ENCODE peak calls at places on chromosomes 16 and 17, in six cellular contexts. B, F, O, U, W and A are unnamed samples.

GRCh38 chr17:19568016-19568350 is 34.3 kb downstream of the SLC47A1 start:
- DNase-seq in W (no peak), B (no peak), O (no peak), U (no peak), F (no peak), A (no peak)

GRCh38 chr17:40306395-40306794 is 2.6 kb upstream of the RARA start:
- DNase-seq in B (no peak), F (no peak), O (no peak), U (no peak), W (no peak), A (no peak)

GRCh38 chr16:28549301-28549899 is 4.3 kb upstream of the SGF29 start:
- DNase-seq in B (no peak), W (peak; percentile 34), O (no peak), U (no peak), F (no peak), A (no peak)

GRCh38 chr17:17853811-17854527 is 17.2 kb upstream of the SREBF1 start:
- DNase-seq in F (no peak), O (no peak), W (no peak), U (no peak), B (no peak), A (no peak)

GRCh38 chr16:2471016-2471652 is at the start of gene NTN3:
- DNase-seq in U (no peak), F (peak; percentile 67), W (no peak), O (no peak), B (no peak), A (no peak)

GRCh38 chr17:82787081-82787848 is 35.4 kb downstream of the TBCD start:
- DNase-seq in W (no peak), O (no peak), F (no peak), B (peak; percentile 90), U (no peak), A (no peak)

GRCh38 chr16:80440691-80441090 is 100.1 kb upstream of the DYNLRB2 start:
- DNase-seq in U (no peak), F (no peak), O (no peak), W (no peak), B (no peak), A (no peak)

GRCh38 chr16:25012525-25012991 is 2.6 kb downstream of the ARHGAP17 start:
- DNase-seq in O (no peak), F (no peak), U (no peak), W (peak; percentile 66), B (no peak), A (no peak)

GRCh38 chr17:35028531-35029262 is 34.8 kb downstream of the RFFL start:
- DNase-seq in F (no peak), W (no peak), U (no peak), B (no peak), O (no peak), A (no peak)

GRCh38 chr17:33049781-33050414 is 58.3 kb downstream of the SPACA3 start:
- DNase-seq in O (peak; percentile 63), B (no peak), F (peak; percentile 74), W (peak; percentile 68), U (no peak), A (no peak)

GRCh38 chr16:1470543-1471251 is 4.1 kb downstream of the CLCN7 start:
- DNase-seq in W (no peak), O (no peak), F (no peak), B (no peak), U (peak; percentile 13), A (peak; percentile 52)

GRCh38 chr17:20896153-20896649 is 146.6 kb downstream of the USP22 start:
- DNase-seq in F (peak; percentile 33), O (peak; percentile 61), W (peak; percentile 19), B (no peak), U (peak; percentile 49), A (peak; percentile 51)

GRCh38 chr16:17416461-17417221 is 54.1 kb downstream of the XYLT1 start:
- DNase-seq in B (no peak), W (peak; percentile 41), F (peak; percentile 56), O (peak; percentile 22), U (no peak), A (peak; percentile 32)

GRCh38 chr16:86044881-86045600 is 146.1 kb downstream of the IRF8 start:
- DNase-seq in W (peak; percentile 45), U (no peak), B (no peak), F (no peak), O (no peak), A (no peak)

DNA sequence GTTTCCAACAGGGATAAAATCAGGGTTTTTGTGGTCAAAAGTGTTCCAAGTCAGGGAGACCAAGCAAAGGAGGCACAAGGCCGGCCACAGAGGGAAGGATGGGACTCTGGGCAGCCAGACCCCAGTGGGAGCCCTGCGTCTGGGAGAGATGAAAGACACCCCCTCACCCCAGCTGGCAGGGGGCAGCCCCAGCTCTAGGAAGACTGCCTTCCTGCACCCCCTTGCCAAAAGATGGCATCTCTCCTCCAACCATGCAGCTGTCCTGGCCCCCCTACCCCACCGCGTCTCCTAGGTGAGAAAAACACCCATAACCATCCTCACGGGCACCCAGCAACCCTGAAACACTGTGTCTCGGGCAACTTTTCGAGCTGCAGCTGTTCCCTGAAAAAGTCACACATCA is 51.3 kb downstream of the CUEDC1 start:
- DNase-seq in B (no peak), O (no peak), U (no peak), W (no peak), F (no peak), A (no peak)
- H3K4me1 ChIP-seq in B (peaks cover 59% of the 10 kb centered on the region), O (peaks cover 64% of the 10 kb centered on the region), U (peaks cover 72% of the 10 kb centered on the region), W (peaks cover 49% of the 10 kb centered on the region), F (no peaks in the 10 kb centered on the region), A (peaks cover 8% of the 10 kb centered on the region)

DNA sequence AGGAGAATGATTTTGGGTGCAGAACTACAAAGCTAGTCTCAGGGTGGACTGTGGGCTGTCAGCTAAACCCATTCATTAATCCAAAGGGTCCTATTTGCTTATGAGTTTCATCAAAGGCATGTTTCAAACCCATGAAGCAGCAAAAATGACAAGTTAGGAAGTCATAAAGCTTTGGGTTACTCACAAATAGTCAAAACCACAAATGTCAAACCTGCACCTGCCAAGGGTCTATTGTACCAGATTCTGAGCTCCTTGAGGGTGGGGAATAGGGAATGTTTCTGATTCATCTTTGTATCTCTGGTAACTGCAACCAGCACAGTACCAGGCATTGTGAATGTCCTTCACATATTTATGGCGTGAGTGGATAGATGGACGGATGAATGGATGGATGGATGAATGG is 317.7 kb downstream of the MAF start:
- DNase-seq in W (no peak), O (no peak), F (no peak), B (no peak), U (no peak), A (no peak)
- H3K4me1 ChIP-seq in W (no peaks in the 10 kb centered on the region), O (peaks cover 6% of the 10 kb centered on the region), F (peaks cover 5% of the 10 kb centered on the region), B (peaks cover 27% of the 10 kb centered on the region), U (peaks cover 28% of the 10 kb centered on the region), A (peaks cover 6% of the 10 kb centered on the region)

DNA sequence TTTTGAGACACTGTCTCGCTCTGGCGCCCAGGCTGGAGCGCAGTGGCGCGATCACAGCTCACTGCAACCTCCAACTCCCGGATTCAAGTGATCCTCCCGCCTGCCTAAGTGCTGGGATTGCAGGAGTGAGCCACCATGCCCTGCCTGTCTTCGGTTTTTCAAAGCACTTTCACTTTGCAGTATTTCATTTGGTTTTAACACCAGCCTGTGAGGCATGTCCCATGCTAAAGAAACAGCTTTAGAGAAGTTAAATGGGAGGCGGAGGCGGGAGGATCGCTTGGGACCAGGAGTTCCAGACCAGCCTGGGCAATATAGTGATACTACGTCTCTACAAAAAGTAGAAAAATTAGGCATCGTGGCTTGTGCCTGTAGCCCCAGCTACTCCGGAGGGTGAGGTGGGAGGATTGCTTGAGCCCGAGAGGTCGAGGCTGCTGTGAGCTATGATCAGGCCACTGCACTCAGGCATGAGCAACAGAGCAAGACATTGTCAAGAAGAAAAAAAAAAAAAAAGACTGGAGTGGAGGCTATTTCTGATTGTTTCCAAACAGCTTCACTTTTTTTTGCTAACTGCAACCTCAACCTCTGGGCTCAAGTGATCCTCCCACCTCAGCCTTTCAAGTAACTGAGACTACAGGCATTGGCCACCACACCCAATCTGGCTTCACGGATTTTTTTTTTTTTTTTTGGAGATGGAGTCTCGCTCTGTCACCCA is 1.3 kb downstream of the METTL23 start:
- DNase-seq in U (no peak), F (no peak), B (no peak), O (peak; percentile 17), W (no peak), A (no peak)
- H3K4me1 ChIP-seq in U (peaks cover 78% of the 10 kb centered on the region), F (no peaks in the 10 kb centered on the region), B (peaks cover 63% of the 10 kb centered on the region), O (peaks cover 69% of the 10 kb centered on the region), W (peaks cover 7% of the 10 kb centered on the region), A (peaks cover 11% of the 10 kb centered on the region)

GRCh38 chr16:57890752-57891111 is 80.2 kb downstream of the CNGB1 start:
- DNase-seq in U (no peak), F (no peak), B (no peak), O (no peak), W (no peak), A (no peak)
- H3K4me1 ChIP-seq in U (peaks cover 6% of the 10 kb centered on the region), F (peaks cover 3% of the 10 kb centered on the region), B (no peaks in the 10 kb centered on the region), O (peaks cover 41% of the 10 kb centered on the region), W (no peaks in the 10 kb centered on the region), A (no peaks in the 10 kb centered on the region)

DNA sequence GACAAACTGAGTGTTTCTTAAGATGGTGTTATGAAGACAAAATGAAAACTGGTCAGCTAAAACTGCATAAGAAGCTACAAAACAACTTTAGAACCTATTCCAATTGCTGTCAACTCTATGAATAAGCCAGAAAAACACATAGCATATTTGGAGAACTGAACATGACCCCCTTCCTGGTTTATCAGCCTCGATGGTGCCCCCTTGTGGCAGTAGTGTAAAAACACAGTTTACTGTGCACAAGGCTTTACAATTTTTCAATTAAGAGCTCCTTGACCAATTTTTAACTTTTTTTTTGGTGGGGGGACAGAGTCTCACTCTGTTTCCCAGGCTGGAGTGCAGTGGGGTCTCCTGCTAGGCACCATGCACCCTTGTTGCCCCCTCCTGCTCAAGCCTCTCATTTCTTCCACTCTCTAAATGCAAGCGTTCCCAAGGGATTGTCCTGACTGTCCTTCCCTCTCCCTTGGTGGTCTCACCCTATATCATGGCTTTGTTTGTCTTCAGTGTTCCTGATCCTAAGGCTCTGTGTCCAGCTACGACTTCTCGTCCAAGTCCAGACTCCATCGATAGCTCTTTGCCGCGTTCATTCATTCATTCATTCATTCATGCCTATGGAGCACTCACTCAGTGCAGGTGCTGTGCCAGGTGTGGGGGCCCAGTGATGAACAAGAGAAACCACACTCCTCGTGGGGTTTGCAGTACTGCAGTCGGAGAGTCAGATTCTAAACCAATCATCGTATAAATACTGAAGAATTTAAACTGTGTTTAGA is 7.5 kb downstream of the EIF1 start:
- DNase-seq in U (no peak), B (peak; percentile 59), O (peak; percentile 67), W (peak; percentile 74), F (no peak), A (peak; percentile 70)
- H3K4me1 ChIP-seq in U (peaks cover 48% of the 10 kb centered on the region), B (peaks cover 38% of the 10 kb centered on the region), O (peaks cover 30% of the 10 kb centered on the region), W (no peaks in the 10 kb centered on the region), F (no peaks in the 10 kb centered on the region), A (peaks cover 5% of the 10 kb centered on the region)

GRCh38 chr17:60278237-60278636 is 113.7 kb downstream of the USP32 start:
- DNase-seq in B (no peak), F (no peak), W (no peak), U (no peak), O (no peak), A (no peak)
- H3K4me1 ChIP-seq in B (no peaks in the 10 kb centered on the region), F (no peaks in the 10 kb centered on the region), W (no peaks in the 10 kb centered on the region), U (no peaks in the 10 kb centered on the region), O (peaks cover 6% of the 10 kb centered on the region), A (no peaks in the 10 kb centered on the region)

GRCh38 chr16:4960579-4960978 is 2.4 kb downstream of the SEC14L5 start:
- DNase-seq in F (no peak), B (no peak), U (no peak), W (no peak), O (no peak), A (no peak)
- H3K4me1 ChIP-seq in F (peaks cover 2% of the 10 kb centered on the region), B (peaks cover 13% of the 10 kb centered on the region), U (peaks cover 19% of the 10 kb centered on the region), W (peaks cover 5% of the 10 kb centered on the region), O (peaks cover 23% of the 10 kb centered on the region), A (peaks cover 11% of the 10 kb centered on the region)